ENCODE peak calls at places on chromosomes 12 and 14, in six cellular contexts. K is upper lobe of left lung, P is IMR-90, B is Peyer's patch, Z is NB4, L is HCT116. A is an unnamed sample.

GRCh38 chr12:75684678-75685620 is 173.5 kb upstream of the KRR1 start:
- DNase-seq in K (no peak), P (peak; percentile 86), B (no peak), Z (no peak), L (no peak), A (no peak)

GRCh38 chr12:16573652-16574077 is 32.3 kb downstream of the LMO3 start:
- DNase-seq in K (no peak), P (peak; percentile 32), B (no peak), Z (peak; percentile 88), L (no peak), A (no peak)

GRCh38 chr14:97994020-97994531 is 1196.9 kb downstream of the VRK1 start:
- DNase-seq in K (no peak), P (no peak), B (peak; percentile 19), Z (no peak), L (no peak), A (no peak)

GRCh38 chr14:56121786-56122185 is 3.6 kb downstream of the PELI2 start:
- DNase-seq in K (no peak), P (peak; percentile 82), B (no peak), Z (no peak), L (no peak), A (no peak)

GRCh38 chr12:64566122-64566521 is 44.2 kb upstream of the RASSF3 start:
- DNase-seq in K (no peak), P (peak; percentile 47), B (no peak), Z (no peak), L (no peak), A (no peak)

GRCh38 chr14:43687866-43688265 is 819.2 kb downstream of the FSCB start:
- DNase-seq in K (no peak), P (peak; percentile 58), B (no peak), Z (no peak), L (no peak), A (no peak)

GRCh38 chr14:101875041-101875725 is 89.2 kb upstream of the DYNC1H1 start:
- DNase-seq in K (no peak), P (no peak), B (no peak), Z (no peak), L (no peak), A (no peak)

GRCh38 chr14:68978550-68978911 is 571 bp downstream of the ACTN1 start:
- DNase-seq in K (peak; percentile 95), P (no peak), B (no peak), Z (peak; percentile 68), L (no peak), A (no peak)

GRCh38 chr12:109523071-109523470 is 45.6 kb downstream of the UBE3B start:
- DNase-seq in K (no peak), P (no peak), B (no peak), Z (no peak), L (no peak), A (no peak)

GRCh38 chr14:98946995-98947394 is 325.0 kb downstream of the BCL11B start:
- DNase-seq in K (no peak), P (no peak), B (no peak), Z (no peak), L (no peak), A (no peak)

GRCh38 chr14:34501004-34501580 is 38.4 kb downstream of the EAPP start:
- DNase-seq in K (no peak), P (no peak), B (no peak), Z (no peak), L (no peak), A (no peak)

GRCh38 chr12:7271904-7272303 is 32.0 kb upstream of the ACSM4 start:
- DNase-seq in K (no peak), P (no peak), B (no peak), Z (no peak), L (no peak), A (no peak)

DNA sequence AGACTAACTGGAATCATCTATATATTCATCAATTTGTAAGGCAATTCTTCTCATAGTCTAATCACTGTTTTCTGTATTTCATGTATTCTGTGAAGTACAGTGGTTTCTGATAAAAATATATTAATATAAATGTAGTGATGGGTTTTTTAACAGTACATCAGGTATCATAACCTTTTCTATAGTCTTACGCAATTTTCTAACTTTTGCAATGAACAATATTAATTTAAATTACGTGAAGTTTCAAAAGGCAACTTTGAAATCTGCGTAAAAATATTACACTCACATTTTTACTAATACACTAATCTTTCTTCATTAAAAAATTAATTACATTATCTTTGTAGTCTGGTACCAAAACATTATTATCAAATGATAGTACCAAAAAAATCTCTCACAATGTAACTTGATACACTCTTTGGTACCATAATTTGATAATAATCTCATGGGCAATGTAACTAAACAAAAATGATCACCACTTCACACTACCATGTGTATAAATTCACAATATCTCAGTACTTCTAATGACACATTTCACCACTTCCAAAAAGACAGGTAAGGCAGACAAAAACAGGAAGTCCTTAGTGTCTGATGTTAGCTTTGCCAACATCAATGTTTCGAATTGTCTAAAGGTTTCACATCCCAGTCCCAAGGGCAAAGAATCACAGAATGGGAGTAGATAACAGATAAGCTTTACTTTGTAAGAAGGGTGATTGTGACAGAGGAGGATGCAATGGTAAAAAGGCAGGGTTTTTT is 8.7 kb downstream of the DNAI7 start:
- DNase-seq in K (no peak), P (no peak), B (no peak), Z (no peak), L (no peak), A (no peak)
- TF ChIP-seq CTCF in K (no peak), P (no peak), B (no peak), Z (no peak), L (no peak), A (no peak)

GRCh38 chr12:88339966-88340365 is 197.9 kb downstream of the TMTC3 start:
- DNase-seq in K (no peak), P (peak; percentile 28), B (no peak), Z (no peak), L (no peak), A (no peak)

GRCh38 chr12:88342434-88342833 is 200.3 kb downstream of the TMTC3 start:
- DNase-seq in K (no peak), P (no peak), B (no peak), Z (no peak), L (no peak), A (no peak)

GRCh38 chr12:88338486-88338885 is 196.4 kb downstream of the TMTC3 start:
- DNase-seq in K (no peak), P (no peak), B (no peak), Z (no peak), L (no peak), A (no peak)

GRCh38 chr12:88336071-88336768 is 194.1 kb downstream of the TMTC3 start:
- DNase-seq in K (no peak), P (no peak), B (no peak), Z (no peak), L (no peak), A (no peak)

GRCh38 chr12:88339254-88339949 is 197.3 kb downstream of the TMTC3 start:
- DNase-seq in K (no peak), P (peak; percentile 85), B (no peak), Z (no peak), L (peak; percentile 3), A (no peak)
- TF ChIP-seq POLR2A in K (no peak), P (no peak), B (no peak), Z (no peak), L (no peak), A (no peak)

GRCh38 chr14:23547924-23548323 is 3.6 kb downstream of the ZFHX2 start:
- DNase-seq in K (no peak), P (no peak), B (no peak), Z (no peak), L (no peak), A (no peak)

GRCh38 chr14:23550827-23551265 is 719 bp downstream of the ZFHX2 start:
- DNase-seq in K (peak; percentile 84), P (peak; percentile 10), B (no peak), Z (peak; percentile 28), L (no peak), A (no peak)

GRCh38 chr14:23548351-23549318 is 2.9 kb downstream of the ZFHX2 start:
- DNase-seq in K (no peak), P (peak; percentile 83), B (no peak), Z (no peak), L (no peak), A (no peak)

GRCh38 chr14:23550131-23550826 is 1.3 kb downstream of the ZFHX2 start:
- DNase-seq in K (no peak), P (no peak), B (no peak), Z (no peak), L (no peak), A (no peak)

GRCh38 chr14:23551266-23552028 is at the start of gene ZFHX2:
- DNase-seq in K (peak; percentile 96), P (peak; percentile 49), B (peak; percentile 80), Z (peak; percentile 80), L (peak; percentile 67), A (no peak)
- H3K4me3 ChIP-seq in K (peak within 1 kb of the TSS; percentile 58), P (peak within 1 kb of the TSS; percentile 64), B (peak within 1 kb of the TSS; percentile 60), Z (peak within 1 kb of the TSS; percentile 72), L (peak within 1 kb of the TSS; percentile 68), A (peak within 1 kb of the TSS; percentile 40)

GRCh38 chr12:106416273-106416672 is 58.7 kb downstream of the POLR3B start:
- DNase-seq in K (no peak), P (no peak), B (no peak), Z (no peak), L (no peak), A (no peak)
- TF ChIP-seq CTCF in K (no peak), P (no peak), B (no peak), Z (no peak), L (no peak), A (no peak)

DNA sequence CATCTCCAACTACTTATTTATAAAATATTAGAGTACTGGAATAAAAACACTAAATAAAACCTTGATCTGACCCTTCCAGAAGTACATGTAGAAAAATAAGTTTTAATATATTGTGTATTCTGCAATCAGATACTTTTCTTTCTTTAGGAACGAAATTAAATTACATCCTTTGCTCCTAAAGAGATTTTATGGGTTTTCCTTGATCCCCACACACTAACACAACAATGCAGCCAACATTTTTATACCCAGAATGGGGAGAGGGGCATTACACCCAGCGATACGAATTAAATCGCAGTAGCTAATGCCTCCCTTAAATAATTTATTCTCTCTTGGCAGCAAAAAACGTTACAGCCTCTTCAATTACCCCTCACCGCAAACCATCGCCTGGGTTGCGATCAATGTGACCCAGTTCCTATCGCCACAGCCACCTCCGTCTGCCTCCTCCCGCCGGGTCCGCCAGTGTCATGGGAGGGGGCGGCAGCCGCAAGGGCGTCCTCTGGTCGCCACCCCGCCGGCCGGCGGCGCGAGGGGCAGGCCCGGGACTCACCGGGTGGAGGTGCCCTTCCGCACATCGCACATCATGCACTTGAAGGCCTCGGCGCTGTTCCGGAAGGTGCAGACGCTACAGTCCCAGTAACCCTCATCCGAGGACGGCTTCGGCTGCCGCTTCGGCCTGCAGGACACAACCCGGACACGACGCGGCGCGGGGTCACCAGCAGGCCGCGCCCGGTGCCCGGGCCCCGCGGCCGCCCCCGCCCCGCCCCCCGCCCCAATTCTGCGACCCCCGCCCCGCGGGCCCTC is 796 bp downstream of the YAF2 start:
- DNase-seq in K (peak; percentile 93), P (peak; percentile 75), B (peak; percentile 76), Z (peak; percentile 92), L (peak; percentile 41), A (peak; percentile 46)
- TF ChIP-seq POLR2A in K (peak; percentile 31), P (no peak), B (no peak), Z (peak; percentile 45), L (no peak), A (no peak)